ENCODE peak calls at places on chromosome 10, in six cellular contexts. One of them, this sample, is unnamed.

GRCh38 chr10:31554556-31554955 is 235.5 kb downstream of the ZEB1 start:
- DNase-seq in HFF-Myc: peak; percentile 2
- DNase-seq in GM12865: no peak
- DNase-seq in CD4-positive, CD25-positive, alpha-beta regulatory T cell: no peak
- DNase-seq in breast epithelium: no peak
- DNase-seq in left ventricle myocardium inferior: no peak
- DNase-seq in this sample: no peak

GRCh38 chr10:105542401-105542800 is 901.3 kb downstream of the SORCS3 start:
- DNase-seq in HFF-Myc: no peak
- DNase-seq in GM12865: no peak
- DNase-seq in CD4-positive, CD25-positive, alpha-beta regulatory T cell: no peak
- DNase-seq in breast epithelium: no peak
- DNase-seq in left ventricle myocardium inferior: no peak
- DNase-seq in this sample: no peak

GRCh38 chr10:93180402-93181040 is 106.8 kb downstream of the CYP26A1 start:
- DNase-seq in HFF-Myc: peak; percentile 77
- DNase-seq in GM12865: no peak
- DNase-seq in CD4-positive, CD25-positive, alpha-beta regulatory T cell: no peak
- DNase-seq in breast epithelium: peak; percentile 70
- DNase-seq in left ventricle myocardium inferior: peak; percentile 23
- DNase-seq in this sample: no peak

GRCh38 chr10:76396126-76396525 is 964.7 kb downstream of the LRMDA start:
- DNase-seq in HFF-Myc: no peak
- DNase-seq in GM12865: no peak
- DNase-seq in CD4-positive, CD25-positive, alpha-beta regulatory T cell: no peak
- DNase-seq in breast epithelium: no peak
- DNase-seq in left ventricle myocardium inferior: no peak
- DNase-seq in this sample: no peak

GRCh38 chr10:73117976-73118743 is 7.9 kb downstream of the NUDT13 start:
- DNase-seq in HFF-Myc: no peak
- DNase-seq in GM12865: peak; percentile 81
- DNase-seq in CD4-positive, CD25-positive, alpha-beta regulatory T cell: no peak
- DNase-seq in breast epithelium: no peak
- DNase-seq in left ventricle myocardium inferior: no peak
- DNase-seq in this sample: no peak

GRCh38 chr10:102869290-102870198 is at the start of gene AS3MT:
- DNase-seq in HFF-Myc: no peak
- DNase-seq in GM12865: no peak
- DNase-seq in CD4-positive, CD25-positive, alpha-beta regulatory T cell: no peak
- DNase-seq in breast epithelium: no peak
- DNase-seq in left ventricle myocardium inferior: peak; percentile 31
- DNase-seq in this sample: no peak

GRCh38 chr10:132193907-132194552 is 7.3 kb downstream of the DPYSL4 start:
- DNase-seq in HFF-Myc: no peak
- DNase-seq in GM12865: no peak
- DNase-seq in CD4-positive, CD25-positive, alpha-beta regulatory T cell: no peak
- DNase-seq in breast epithelium: no peak
- DNase-seq in left ventricle myocardium inferior: no peak
- DNase-seq in this sample: no peak

GRCh38 chr10:37960738-37961137 is 15.7 kb downstream of the ZNF25 start:
- DNase-seq in HFF-Myc: no peak
- DNase-seq in GM12865: no peak
- DNase-seq in CD4-positive, CD25-positive, alpha-beta regulatory T cell: no peak
- DNase-seq in breast epithelium: no peak
- DNase-seq in left ventricle myocardium inferior: no peak
- DNase-seq in this sample: no peak

GRCh38 chr10:6513509-6513908 is 66.6 kb downstream of the PRKCQ start:
- DNase-seq in HFF-Myc: no peak
- DNase-seq in GM12865: no peak
- DNase-seq in CD4-positive, CD25-positive, alpha-beta regulatory T cell: no peak
- DNase-seq in breast epithelium: no peak
- DNase-seq in left ventricle myocardium inferior: no peak
- DNase-seq in this sample: peak; percentile 79

DNA sequence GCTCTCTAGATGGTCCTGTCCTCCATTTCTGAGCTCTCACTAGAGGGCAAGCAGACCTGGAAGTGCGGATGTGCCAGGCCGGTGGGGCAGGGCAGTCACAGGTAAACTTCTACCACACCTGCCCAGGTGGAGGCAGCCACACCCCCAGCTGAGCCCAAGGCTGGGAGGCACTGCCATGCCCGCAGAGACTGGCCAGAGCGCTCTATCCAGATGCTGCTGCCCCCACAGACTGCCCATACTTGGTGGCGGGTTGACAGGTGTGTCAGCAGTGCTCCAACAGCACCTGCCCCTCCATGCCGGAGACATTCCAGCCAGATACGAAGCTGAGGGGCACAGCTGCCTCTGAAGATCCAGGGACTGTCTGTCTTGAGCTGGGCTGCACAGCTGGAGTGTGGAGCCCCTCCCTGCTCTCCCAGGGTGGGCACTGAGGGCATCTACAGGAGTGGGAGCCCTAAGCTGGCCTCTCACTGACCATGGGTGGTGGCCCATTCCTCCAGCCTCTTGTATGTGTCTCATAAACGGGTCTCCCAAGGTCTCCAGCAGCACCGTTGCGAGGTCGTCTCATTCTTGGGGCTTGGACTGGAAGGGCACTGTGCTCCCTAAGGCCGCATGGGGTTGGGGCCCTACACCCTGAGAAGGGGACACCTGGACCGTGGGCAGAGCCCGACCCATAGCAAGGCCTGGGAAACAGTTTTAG is 38.2 kb upstream of the PPIF start:
- DNase-seq in HFF-Myc: no peak
- DNase-seq in GM12865: no peak
- DNase-seq in CD4-positive, CD25-positive, alpha-beta regulatory T cell: no peak
- DNase-seq in breast epithelium: no peak
- DNase-seq in left ventricle myocardium inferior: peak; percentile 12
- DNase-seq in this sample: no peak
- H3K4me3 ChIP-seq in HFF-Myc: no peak overlapping the region
- H3K4me3 ChIP-seq in GM12865: no peak overlapping the region
- H3K4me3 ChIP-seq in CD4-positive, CD25-positive, alpha-beta regulatory T cell: no peak overlapping the region
- H3K4me3 ChIP-seq in breast epithelium: no peak overlapping the region
- H3K4me3 ChIP-seq in left ventricle myocardium inferior: no peak overlapping the region
- H3K4me3 ChIP-seq in this sample: no peak overlapping the region

GRCh38 chr10:26843736-26844135 is 17.0 kb downstream of the ABI1 start:
- DNase-seq in HFF-Myc: no peak
- DNase-seq in GM12865: no peak
- DNase-seq in CD4-positive, CD25-positive, alpha-beta regulatory T cell: no peak
- DNase-seq in breast epithelium: no peak
- DNase-seq in left ventricle myocardium inferior: no peak
- DNase-seq in this sample: no peak
- H3K4me3 ChIP-seq in HFF-Myc: no peak overlapping the region
- H3K4me3 ChIP-seq in GM12865: no peak overlapping the region
- H3K4me3 ChIP-seq in CD4-positive, CD25-positive, alpha-beta regulatory T cell: no peak overlapping the region
- H3K4me3 ChIP-seq in breast epithelium: no peak overlapping the region
- H3K4me3 ChIP-seq in left ventricle myocardium inferior: no peak overlapping the region
- H3K4me3 ChIP-seq in this sample: no peak overlapping the region

DNA sequence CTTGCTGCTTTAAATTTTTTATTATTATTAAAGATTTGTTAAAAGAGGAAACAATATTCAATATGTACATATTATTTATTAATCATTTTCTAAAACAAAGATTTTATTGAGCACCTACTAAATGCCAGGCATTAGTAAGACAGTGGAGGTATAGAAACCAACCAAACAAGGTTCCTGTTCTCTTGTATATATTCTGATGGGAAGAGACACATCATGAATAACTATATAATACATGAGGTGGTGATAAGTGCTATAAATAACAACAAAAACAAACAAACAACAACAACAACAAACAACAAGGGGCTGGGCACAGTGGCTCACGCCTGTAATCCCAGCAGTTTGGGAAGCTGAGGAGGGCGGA is 630 bp upstream of the LIPA start:
- DNase-seq in HFF-Myc: no peak
- DNase-seq in GM12865: no peak
- DNase-seq in CD4-positive, CD25-positive, alpha-beta regulatory T cell: no peak
- DNase-seq in breast epithelium: no peak
- DNase-seq in left ventricle myocardium inferior: no peak
- DNase-seq in this sample: no peak
- H3K4me3 ChIP-seq in HFF-Myc: peak overlapping the region; percentile 77
- H3K4me3 ChIP-seq in GM12865: peak overlapping the region; percentile 82
- H3K4me3 ChIP-seq in CD4-positive, CD25-positive, alpha-beta regulatory T cell: peak overlapping the region; percentile 45
- H3K4me3 ChIP-seq in breast epithelium: peak overlapping the region; percentile 85
- H3K4me3 ChIP-seq in left ventricle myocardium inferior: peak overlapping the region; percentile 95
- H3K4me3 ChIP-seq in this sample: peak overlapping the region; percentile 81

DNA sequence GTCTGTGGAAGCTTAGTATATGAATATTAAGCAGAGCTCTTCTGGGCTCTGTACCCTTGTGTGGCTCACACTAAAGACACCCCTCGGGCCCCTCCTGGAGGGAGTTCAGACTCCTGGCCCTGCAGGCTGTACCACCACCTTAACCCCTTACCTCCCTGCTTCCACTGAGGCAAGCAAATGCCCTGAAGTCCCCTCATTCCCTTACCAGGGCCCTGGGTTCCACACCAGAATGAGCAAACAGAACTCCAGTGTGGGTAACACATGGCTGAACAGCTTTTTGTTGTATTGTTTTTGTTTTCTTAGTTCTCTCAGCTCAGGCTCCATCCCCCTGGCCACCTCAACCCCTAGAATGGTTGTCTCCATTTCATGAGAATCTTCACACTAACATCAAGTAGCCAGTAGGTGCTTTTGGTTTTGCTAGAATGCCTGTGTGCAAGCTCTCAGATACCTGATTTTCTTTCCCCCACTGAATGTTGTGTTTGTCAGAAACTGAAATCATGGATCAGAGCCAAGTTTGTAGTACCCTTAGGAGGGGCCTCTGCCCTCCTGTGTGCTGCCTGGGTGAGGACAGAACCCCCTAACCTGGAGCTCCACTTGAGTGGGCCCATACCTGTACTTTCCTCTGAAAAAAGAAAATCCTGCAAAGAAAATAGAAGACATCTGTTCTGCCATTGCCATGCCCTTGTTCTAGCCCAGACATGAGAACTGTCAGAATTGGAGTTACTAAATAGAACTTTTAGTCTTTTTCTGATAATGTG is 2.8 kb upstream of the WAPL start:
- DNase-seq in HFF-Myc: no peak
- DNase-seq in GM12865: no peak
- DNase-seq in CD4-positive, CD25-positive, alpha-beta regulatory T cell: no peak
- DNase-seq in breast epithelium: no peak
- DNase-seq in left ventricle myocardium inferior: no peak
- DNase-seq in this sample: no peak
- H3K4me3 ChIP-seq in HFF-Myc: no peak overlapping the region
- H3K4me3 ChIP-seq in GM12865: no peak overlapping the region
- H3K4me3 ChIP-seq in CD4-positive, CD25-positive, alpha-beta regulatory T cell: no peak overlapping the region
- H3K4me3 ChIP-seq in breast epithelium: no peak overlapping the region
- H3K4me3 ChIP-seq in left ventricle myocardium inferior: no peak overlapping the region
- H3K4me3 ChIP-seq in this sample: no peak overlapping the region

GRCh38 chr10:117164878-117165556 is 26.9 kb upstream of the VAX1 start:
- DNase-seq in HFF-Myc: no peak
- DNase-seq in GM12865: no peak
- DNase-seq in CD4-positive, CD25-positive, alpha-beta regulatory T cell: no peak
- DNase-seq in breast epithelium: no peak
- DNase-seq in left ventricle myocardium inferior: no peak
- DNase-seq in this sample: no peak
- H3K4me3 ChIP-seq in HFF-Myc: no peak overlapping the region
- H3K4me3 ChIP-seq in GM12865: no peak overlapping the region
- H3K4me3 ChIP-seq in CD4-positive, CD25-positive, alpha-beta regulatory T cell: no peak overlapping the region
- H3K4me3 ChIP-seq in breast epithelium: peak overlapping the region; percentile 26
- H3K4me3 ChIP-seq in left ventricle myocardium inferior: peak overlapping the region; percentile 50
- H3K4me3 ChIP-seq in this sample: no peak overlapping the region